ENCODE peak calls at places on chromosomes 13 and 19, in ten cellular contexts. F, E, Q, Z, P, Y, G, W, T and C are unnamed samples.

GRCh38 chr19:46704379-46705076 is 12.4 kb downstream of the PRKD2 start:
- DNase-seq in F (peak; percentile 72), E (peak; percentile 73), Q (peak; percentile 71), Z (no peak), P (peak; percentile 51), Y (peak; percentile 64), G (peak; percentile 87), W (peak; percentile 74), T (peak; percentile 85), C (peak; percentile 91)

GRCh38 chr13:107203146-107203847 is 635.4 kb upstream of the ARGLU1 start:
- DNase-seq in F (peak; percentile 84), E (no peak), Q (no peak), Z (no peak), P (peak; percentile 59), Y (no peak), G (no peak), W (peak; percentile 15), T (no peak), C (no peak)

GRCh38 chr19:29401712-29402421 is 123.9 kb upstream of the VSTM2B start:
- DNase-seq in F (no peak), E (no peak), Q (no peak), Z (no peak), P (no peak), Y (no peak), G (no peak), W (no peak), T (no peak), C (no peak)

GRCh38 chr19:29662604-29663404 is 2.5 kb upstream of the PLEKHF1 start:
- DNase-seq in F (peak; percentile 23), E (peak; percentile 88), Q (peak; percentile 35), Z (no peak), P (peak; percentile 95), Y (no peak), G (peak; percentile 80), W (peak; percentile 62), T (peak; percentile 74), C (peak; percentile 78)

GRCh38 chr13:111210488-111210887 is 95.4 kb downstream of the ARHGEF7 start:
- DNase-seq in F (peak; percentile 48), E (no peak), Q (no peak), Z (no peak), P (peak; percentile 88), Y (no peak), G (peak; percentile 70), W (no peak), T (no peak), C (no peak)

GRCh38 chr13:109165417-109165904 is 536.0 kb downstream of the MYO16 start:
- DNase-seq in F (no peak), E (no peak), Q (no peak), Z (no peak), P (no peak), Y (no peak), G (no peak), W (no peak), T (no peak), C (no peak)

GRCh38 chr19:36060430-36060829 is 5.7 kb downstream of the WDR62 start:
- DNase-seq in F (peak; percentile 53), E (peak; percentile 35), Q (peak; percentile 52), Z (no peak), P (peak; percentile 80), Y (peak; percentile 4), G (peak; percentile 70), W (peak; percentile 16), T (peak; percentile 53), C (peak; percentile 41)

GRCh38 chr13:53137777-53138176 is 109.2 kb downstream of the OLFM4 start:
- DNase-seq in F (no peak), E (peak; percentile 65), Q (no peak), Z (no peak), P (peak; percentile 94), Y (no peak), G (no peak), W (no peak), T (no peak), C (no peak)

GRCh38 chr19:11382898-11383705 is 1.0 kb downstream of the EPOR start:
- DNase-seq in F (peak; percentile 87), E (no peak), Q (peak; percentile 78), Z (peak; percentile 60), P (peak; percentile 42), Y (peak; percentile 30), G (peak; percentile 71), W (peak; percentile 45), T (peak; percentile 71), C (peak; percentile 83)

GRCh38 chr19:11378319-11379189 is 4.1 kb downstream of the SWSAP1 start:
- DNase-seq in F (peak; percentile 75), E (no peak), Q (peak; percentile 50), Z (no peak), P (peak; percentile 45), Y (no peak), G (no peak), W (peak; percentile 43), T (peak; percentile 62), C (peak; percentile 38)

GRCh38 chr19:11381535-11382369 is 2.4 kb downstream of the EPOR start:
- DNase-seq in F (peak; percentile 96), E (no peak), Q (peak; percentile 76), Z (peak; percentile 90), P (peak; percentile 93), Y (peak; percentile 82), G (peak; percentile 85), W (peak; percentile 75), T (peak; percentile 68), C (peak; percentile 75)

GRCh38 chr19:11379857-11380350 is 4.2 kb downstream of the EPOR start:
- DNase-seq in F (no peak), E (no peak), Q (no peak), Z (no peak), P (no peak), Y (no peak), G (no peak), W (no peak), T (no peak), C (no peak)

DNA sequence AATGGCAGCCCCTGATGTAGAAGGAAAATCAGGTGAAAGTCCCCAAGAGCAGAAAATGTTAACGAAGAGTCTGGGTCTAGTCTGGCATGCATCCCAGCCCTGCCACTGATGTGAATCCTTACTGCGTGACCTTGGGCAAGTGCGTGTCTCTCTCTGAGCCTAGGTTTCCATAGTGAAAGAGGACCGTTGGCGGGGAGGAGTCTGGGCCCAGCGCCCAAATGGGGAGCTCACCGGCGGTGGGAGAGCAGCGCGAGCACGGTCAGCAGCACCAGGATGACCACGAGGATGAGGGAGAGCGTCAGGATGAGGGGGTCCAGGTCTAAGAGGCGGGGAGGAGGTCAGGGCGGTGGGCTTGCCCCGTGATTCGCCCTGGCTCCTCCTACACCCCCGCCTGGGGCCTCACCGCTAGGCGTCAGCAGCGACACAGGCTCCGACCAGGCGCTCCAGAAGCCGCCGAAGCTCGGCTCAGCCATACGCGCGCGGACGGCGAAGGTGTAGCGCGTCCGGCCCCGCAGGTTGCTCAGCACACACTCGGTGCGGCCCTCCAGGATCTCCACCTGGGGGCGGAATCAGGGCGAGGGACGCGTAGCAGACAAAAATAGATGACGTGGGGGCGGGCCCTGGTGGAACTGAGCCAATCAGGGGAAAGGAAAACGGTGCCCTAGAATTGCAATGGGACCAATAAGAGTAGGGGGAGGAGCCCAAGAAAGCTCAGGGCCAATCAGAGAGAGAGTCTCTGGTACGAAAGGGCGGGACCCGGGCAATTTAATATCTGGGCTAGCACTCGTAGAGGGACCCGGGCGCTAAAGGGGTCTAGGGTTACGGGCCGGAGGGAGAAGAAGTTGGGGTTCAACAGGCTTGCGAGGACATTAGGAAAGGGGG is 3.2 kb downstream of the EPOR start:
- DNase-seq in F (peak; percentile 100), E (peak; percentile 97), Q (peak; percentile 91), Z (peak; percentile 97), P (peak; percentile 96), Y (peak; percentile 98), G (peak; percentile 97), W (peak; percentile 97), T (peak; percentile 95), C (peak; percentile 96)
- H3K4me1 ChIP-seq in F (no peaks in the 10 kb centered on the region), E (peaks cover 12% of the 10 kb centered on the region), Q (peaks cover 25% of the 10 kb centered on the region), Z (peaks cover 48% of the 10 kb centered on the region), P (peaks cover 7% of the 10 kb centered on the region), Y (peaks cover 52% of the 10 kb centered on the region), G (peaks cover 39% of the 10 kb centered on the region), W (peaks cover 71% of the 10 kb centered on the region), T (peaks cover 48% of the 10 kb centered on the region), C (peaks cover 62% of the 10 kb centered on the region)

DNA sequence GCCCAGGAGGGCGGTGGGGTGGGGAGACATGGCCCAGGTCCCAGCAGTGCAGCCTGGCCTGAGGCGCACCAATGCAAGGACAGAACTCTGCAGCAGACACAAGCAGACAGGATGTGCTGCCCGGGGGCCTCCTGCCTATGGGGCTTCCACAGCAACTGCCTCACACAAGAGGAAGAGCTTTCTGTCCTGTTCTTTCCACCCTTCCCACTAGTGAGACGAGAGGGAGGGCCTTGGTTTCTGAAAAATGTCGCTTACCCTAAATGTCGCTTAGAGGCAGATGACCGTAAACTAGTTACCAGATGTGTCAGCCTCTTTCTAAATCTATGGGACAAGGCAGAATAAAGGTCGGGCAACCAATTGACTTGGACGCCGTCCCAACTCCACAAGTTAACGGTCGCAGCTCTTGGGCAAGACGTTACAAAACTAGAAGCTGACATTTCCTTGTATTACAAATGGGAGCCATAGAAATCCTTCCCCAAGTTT is at the start of gene LAIR1:
- DNase-seq in F (no peak), E (peak; percentile 18), Q (no peak), Z (no peak), P (peak; percentile 22), Y (peak; percentile 48), G (peak; percentile 61), W (no peak), T (peak; percentile 31), C (peak; percentile 65)
- H3K27ac ChIP-seq in F (no peak within 1 kb of the TSS), E (no peak within 1 kb of the TSS), Q (no peak within 1 kb of the TSS), Z (no peak within 1 kb of the TSS), P (no peak within 1 kb of the TSS), Y (no peak within 1 kb of the TSS), G (no peak within 1 kb of the TSS), W (peak within 1 kb of the TSS; percentile 19), T (peak within 1 kb of the TSS; percentile 50), C (no peak within 1 kb of the TSS)

GRCh38 chr19:42477933-42478332 is 35.2 kb upstream of the CXCL17 start:
- DNase-seq in F (no peak), E (no peak), Q (no peak), Z (no peak), P (no peak), Y (no peak), G (no peak), W (no peak), T (no peak), C (no peak)
- H3K4me1 ChIP-seq in F (peaks cover 12% of the 10 kb centered on the region), E (no peaks in the 10 kb centered on the region), Q (peaks cover 23% of the 10 kb centered on the region), Z (no peaks in the 10 kb centered on the region), P (no peaks in the 10 kb centered on the region), Y (peaks cover 14% of the 10 kb centered on the region), G (no peaks in the 10 kb centered on the region), W (peaks cover 20% of the 10 kb centered on the region), T (peaks cover 13% of the 10 kb centered on the region), C (no peaks in the 10 kb centered on the region)

GRCh38 chr19:50512112-50512998 is 1.4 kb downstream of the ASPDH start:
- DNase-seq in F (no peak), E (no peak), Q (no peak), Z (no peak), P (no peak), Y (no peak), G (no peak), W (no peak), T (no peak), C (no peak)

GRCh38 chr19:50511069-50511822 is at the start of gene JOSD2:
- DNase-seq in F (peak; percentile 100), E (peak; percentile 99), Q (peak; percentile 99), Z (peak; percentile 99), P (peak; percentile 100), Y (peak; percentile 97), G (peak; percentile 99), W (peak; percentile 98), T (peak; percentile 98), C (peak; percentile 98)

GRCh38 chr19:50509366-50509765 is 1.6 kb downstream of the JOSD2 start:
- DNase-seq in F (no peak), E (no peak), Q (no peak), Z (no peak), P (no peak), Y (no peak), G (no peak), W (no peak), T (no peak), C (no peak)

GRCh38 chr19:50510121-50510670 is 795 bp downstream of the JOSD2 start:
- DNase-seq in F (no peak), E (no peak), Q (no peak), Z (no peak), P (peak; percentile 21), Y (no peak), G (no peak), W (no peak), T (no peak), C (no peak)

GRCh38 chr19:50510700-50511068 is 307 bp downstream of the JOSD2 start:
- DNase-seq in F (peak; percentile 92), E (no peak), Q (no peak), Z (no peak), P (peak; percentile 18), Y (no peak), G (no peak), W (no peak), T (no peak), C (no peak)
- H3K27ac ChIP-seq in F (no peak overlapping the region), E (peak overlapping the region; percentile 88), Q (no peak overlapping the region), Z (peak overlapping the region; percentile 77), P (peak overlapping the region; percentile 7), Y (peak overlapping the region; percentile 90), G (peak overlapping the region; percentile 80), W (peak overlapping the region; percentile 76), T (peak overlapping the region; percentile 78), C (peak overlapping the region; percentile 69)